ENCODE peak calls at places on chromosome 9, in five cellular contexts. Q is GM12878, X is A549, C is HepG2, K is upper lobe of left lung. A is an unnamed sample.
A peak's percentile ranks its signal among the peaks of the same experiment; 100 is the strongest.

GRCh38 chr9:114060070-114060469 is 18.0 kb downstream of the AMBP start:
- ATAC-seq in Q (no peak), X (no peak), C (no peak), K (no peak), A (no peak)

GRCh38 chr9:242461-243080 is 27.9 kb downstream of the DOCK8 start:
- ATAC-seq in Q (peak; percentile 44), X (no peak), C (no peak), K (no peak), A (no peak)

GRCh38 chr9:124562328-124562727 is 55.1 kb upstream of the NR5A1 start:
- ATAC-seq in Q (no peak), X (no peak), C (peak; percentile 91), K (no peak), A (no peak)

GRCh38 chr9:109307380-109308240 is 13.2 kb downstream of the EPB41L4B start:
- ATAC-seq in Q (no peak), X (peak; percentile 78), C (peak; percentile 99), K (peak; percentile 28), A (no peak)

GRCh38 chr9:131667576-131667975 is 72.3 kb downstream of the RAPGEF1 start:
- ATAC-seq in Q (peak; percentile 65), X (no peak), C (no peak), K (peak; percentile 32), A (no peak)

GRCh38 chr9:125293134-125293533 is 31.5 kb downstream of the GAPVD1 start:
- ATAC-seq in Q (no peak), X (no peak), C (no peak), K (no peak), A (no peak)

GRCh38 chr9:96057155-96057554 is 181.7 kb downstream of the ERCC6L2 start:
- ATAC-seq in Q (no peak), X (no peak), C (no peak), K (no peak), A (no peak)

GRCh38 chr9:113536483-113537226 is 73.1 kb downstream of the RGS3 start:
- ATAC-seq in Q (no peak), X (no peak), C (no peak), K (no peak), A (peak; percentile 76)

GRCh38 chr9:71761938-71762353 is 6.4 kb downstream of the CEMIP2 start:
- ATAC-seq in Q (no peak), X (peak; percentile 3), C (no peak), K (peak; percentile 90), A (no peak)

GRCh38 chr9:22457448-22457847 is 10.8 kb downstream of the DMRTA1 start:
- ATAC-seq in Q (no peak), X (no peak), C (no peak), K (no peak), A (no peak)

GRCh38 chr9:34606190-34606589 is 5.7 kb downstream of the RPP25L start:
- ATAC-seq in Q (no peak), X (no peak), C (no peak), K (no peak), A (no peak)

GRCh38 chr9:124006448-124007156 is 5.0 kb upstream of the LHX2 start:
- ATAC-seq in Q (peak; percentile 62), X (no peak), C (no peak), K (no peak), A (no peak)

GRCh38 chr9:82024931-82025330 is 36.4 kb downstream of the SPATA31D1 start:
- ATAC-seq in Q (no peak), X (no peak), C (no peak), K (no peak), A (no peak)

GRCh38 chr9:27437652-27438373 is 86.3 kb upstream of the IFNK start:
- ATAC-seq in Q (no peak), X (no peak), C (no peak), K (no peak), A (no peak)
- TF ChIP-seq EP300 in Q (no peak), X (no peak), C (no peak), K (no peak), A (no peak)

DNA sequence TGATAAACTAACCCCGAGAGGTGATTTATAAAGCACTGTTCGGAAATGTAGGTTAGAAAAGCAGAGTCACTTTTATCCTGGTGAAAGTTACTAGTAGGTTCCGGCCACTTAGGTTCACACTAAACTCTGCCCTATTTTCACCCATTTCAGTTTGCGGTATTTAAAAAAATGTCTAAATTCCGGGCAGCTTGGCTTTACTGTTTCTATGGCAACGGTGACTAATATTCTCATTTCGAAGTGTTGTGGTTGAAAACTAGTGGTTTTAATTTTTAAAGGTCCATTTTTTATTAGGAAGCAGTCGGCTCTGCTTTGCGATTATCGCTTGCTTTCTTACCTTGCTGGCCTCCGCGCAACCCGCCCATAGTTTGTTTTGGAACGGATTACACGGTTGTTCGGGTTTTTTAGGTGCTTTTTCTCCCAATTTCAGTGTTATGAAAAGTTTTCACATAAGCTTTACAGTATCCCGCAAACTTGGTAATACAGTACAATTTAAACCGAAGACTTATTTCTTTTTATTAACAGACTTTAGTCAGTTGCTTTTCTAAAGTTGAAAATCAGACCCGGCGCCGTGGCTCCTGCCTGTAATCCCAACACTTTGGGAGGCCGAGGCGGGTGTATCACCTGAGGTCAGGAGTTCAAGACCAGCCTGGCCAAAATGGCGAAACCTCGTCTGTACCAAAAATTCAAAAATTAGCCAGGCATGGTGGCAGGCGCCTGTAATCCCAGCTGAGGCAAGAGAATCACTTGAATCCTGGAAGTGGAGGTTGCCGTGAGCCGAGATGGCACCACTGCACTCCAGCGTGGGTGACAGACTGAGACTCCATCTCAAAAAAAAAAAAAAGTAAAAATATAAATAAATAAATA is 1.6 kb downstream of the KDM4C start:
- ATAC-seq in Q (peak; percentile 3), X (no peak), C (no peak), K (no peak), A (no peak)
- H3K27ac ChIP-seq in Q (peak overlapping the region; percentile 96), X (peak overlapping the region; percentile 93), C (peak overlapping the region; percentile 96), K (peak overlapping the region; percentile 93), A (peak overlapping the region; percentile 96)

DNA sequence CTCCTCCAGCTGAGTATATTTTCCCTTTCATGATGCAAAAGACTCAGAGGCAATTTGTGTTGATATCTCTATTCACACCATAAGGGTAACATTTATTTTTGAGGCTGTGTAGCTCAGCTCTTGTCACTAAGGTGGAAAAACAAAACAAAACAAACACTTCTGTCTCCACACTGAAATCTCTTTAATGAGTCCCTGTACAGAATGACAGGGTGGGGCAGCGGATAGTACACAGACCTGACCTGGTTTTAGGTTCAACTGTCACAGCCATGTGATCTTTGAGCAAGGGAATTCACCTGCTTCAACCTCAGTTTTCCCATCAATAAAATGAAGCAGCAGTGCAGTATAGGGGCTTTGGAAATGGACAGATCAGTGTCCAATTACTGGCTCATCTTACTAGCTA is 29.3 kb downstream of the TLR4 start:
- ATAC-seq in Q (peak; percentile 65), X (no peak), C (no peak), K (no peak), A (no peak)
- TF ChIP-seq EP300 in Q (no peak), X (no peak), C (no peak), K (no peak), A (no peak)

GRCh38 chr9:89440548-89440947 is 57.4 kb downstream of the SEMA4D start:
- ATAC-seq in Q (no peak), X (no peak), C (no peak), K (peak; percentile 88), A (peak; percentile 56)

GRCh38 chr9:89442501-89442978 is 55.4 kb downstream of the SEMA4D start:
- ATAC-seq in Q (peak; percentile 68), X (no peak), C (no peak), K (no peak), A (no peak)

GRCh38 chr9:89442016-89442415 is 55.9 kb downstream of the SEMA4D start:
- ATAC-seq in Q (no peak), X (no peak), C (no peak), K (no peak), A (no peak)

GRCh38 chr9:89440951-89441654 is 56.8 kb downstream of the SEMA4D start:
- ATAC-seq in Q (no peak), X (no peak), C (no peak), K (peak; percentile 71), A (no peak)

DNA sequence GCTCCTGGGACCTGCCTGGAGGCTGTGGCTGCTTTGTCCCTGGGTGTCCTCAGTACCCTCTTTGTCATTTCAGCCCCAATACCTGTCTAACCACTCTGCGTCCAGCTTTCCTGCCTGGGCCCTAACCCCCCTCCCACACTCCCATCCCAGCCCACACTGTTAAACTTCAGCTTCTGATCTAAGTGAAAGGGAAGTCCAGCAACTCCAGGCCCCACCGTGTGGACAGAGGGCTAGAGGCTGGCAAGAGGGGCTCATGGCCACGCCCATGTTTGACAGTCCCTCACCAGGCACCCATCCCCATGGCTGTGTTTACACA is 56.3 kb downstream of the SEMA4D start:
- ATAC-seq in Q (no peak), X (no peak), C (no peak), K (no peak), A (no peak)
- H3K27ac ChIP-seq in Q (peak overlapping the region; percentile 63), X (no peak overlapping the region), C (no peak overlapping the region), K (no peak overlapping the region), A (no peak overlapping the region)

GRCh38 chr9:18723366-18723765 is 249.4 kb downstream of the ADAMTSL1 start:
- ATAC-seq in Q (no peak), X (no peak), C (no peak), K (no peak), A (no peak)

GRCh38 chr9:18718393-18718792 is 244.4 kb downstream of the ADAMTSL1 start:
- ATAC-seq in Q (no peak), X (no peak), C (no peak), K (no peak), A (no peak)

GRCh38 chr9:18720691-18721090 is 246.7 kb downstream of the ADAMTSL1 start:
- ATAC-seq in Q (no peak), X (no peak), C (no peak), K (no peak), A (no peak)

GRCh38 chr9:18722882-18723281 is 248.9 kb downstream of the ADAMTSL1 start:
- ATAC-seq in Q (no peak), X (no peak), C (no peak), K (no peak), A (no peak)

DNA sequence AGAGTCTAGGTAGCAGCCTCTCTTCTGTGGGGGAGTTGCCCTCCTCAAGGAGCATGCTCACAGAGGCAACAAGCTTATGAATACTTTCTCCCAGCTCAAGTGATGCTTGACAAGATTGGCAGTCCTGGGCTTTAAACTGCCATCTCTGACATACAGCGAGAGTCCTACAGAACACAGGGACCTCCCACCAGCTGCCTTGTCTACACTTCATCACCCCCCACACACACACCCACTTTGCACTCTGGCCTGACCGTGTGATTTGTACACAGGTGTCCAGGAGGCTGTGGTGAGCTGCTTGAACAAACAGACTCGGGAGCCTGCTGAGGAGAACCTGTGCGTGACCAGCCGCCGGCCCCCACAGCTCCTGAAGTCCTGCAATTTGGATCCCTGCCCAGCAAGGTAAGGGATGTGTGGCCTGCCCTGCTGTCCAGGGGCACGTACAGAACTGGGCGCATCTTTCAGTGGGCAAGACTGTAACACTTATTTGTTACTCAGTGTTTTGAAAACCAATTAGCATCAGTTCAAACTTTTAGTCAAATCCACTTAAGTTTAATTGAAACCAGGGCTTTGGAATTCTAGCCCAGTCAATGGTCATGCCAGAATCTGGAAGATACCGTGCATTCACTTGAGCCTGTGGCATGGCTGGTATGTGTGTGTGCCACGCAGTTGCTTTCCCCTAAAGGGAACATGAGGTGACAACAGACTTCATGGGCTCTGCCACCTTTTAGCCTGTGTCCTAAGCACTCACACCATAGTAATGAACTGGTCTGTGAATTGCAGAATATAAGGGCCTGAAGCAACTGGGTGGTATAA is 247.5 kb downstream of the ADAMTSL1 start:
- ATAC-seq in Q (no peak), X (no peak), C (no peak), K (peak; percentile 82), A (no peak)
- TF ChIP-seq EP300 in Q (no peak), X (no peak), C (no peak), K (no peak), A (no peak)

A was measured in gastroesophageal sphincter.